ENCODE peak calls at places on chromosome 7, in four cellular contexts. A is hepatocyte, E is posterior vena cava, U is PC-9. Y is an unnamed sample.
A peak's percentile ranks its signal among the peaks of the same experiment; 100 is the strongest.

GRCh38 chr7:101736077-101736476 is 81.3 kb upstream of the CUX1 start:
- DNase-seq in U (no peak), E (no peak), A (no peak), Y (no peak)

GRCh38 chr7:127587663-127588018 is 570 bp upstream of the ARF5 start:
- DNase-seq in U (no peak), E (peak; percentile 82), A (no peak), Y (no peak)

GRCh38 chr7:26603631-26604030 is 260.8 kb downstream of the SKAP2 start:
- DNase-seq in A (peak; percentile 31), U (peak; percentile 99), E (no peak), Y (no peak)

GRCh38 chr7:121624922-121625321 is 228.8 kb upstream of the FAM3C start:
- DNase-seq in U (no peak), A (no peak), E (peak; percentile 85), Y (no peak)

GRCh38 chr7:66741706-66742053 is 1.1 kb downstream of the RABGEF1 start:
- DNase-seq in A (peak; percentile 22), U (no peak), E (no peak), Y (no peak)

GRCh38 chr7:94452257-94452656 is 57.4 kb upstream of the CASD1 start:
- DNase-seq in A (peak; percentile 34), U (no peak), E (no peak), Y (peak; percentile 2)

GRCh38 chr7:2936891-2937580 is 92.9 kb upstream of the GNA12 start:
- DNase-seq in E (peak; percentile 72), A (no peak), U (no peak), Y (no peak)

GRCh38 chr7:3029138-3029537 is 14.5 kb downstream of the CARD11 start:
- DNase-seq in U (no peak), E (no peak), A (no peak), Y (no peak)

GRCh38 chr7:27435461-27435860 is 192.9 kb downstream of the EVX1 start:
- DNase-seq in A (no peak), E (no peak), U (no peak), Y (peak; percentile 3)

GRCh38 chr7:18262054-18262453 is 233.5 kb upstream of the HDAC9 start:
- DNase-seq in E (no peak), U (no peak), A (no peak), Y (peak; percentile 19)

GRCh38 chr7:1931951-1932270 is 261.8 kb downstream of the ELFN1 start:
- DNase-seq in E (no peak), A (no peak), U (no peak), Y (no peak)

GRCh38 chr7:2041496-2042367 is 191.0 kb downstream of the MAD1L1 start:
- DNase-seq in E (peak; percentile 30), U (no peak), A (no peak), Y (no peak)

GRCh38 chr7:140058517-140058916 is 4.2 kb downstream of the PARP12 start:
- DNase-seq in A (no peak), U (no peak), E (no peak), Y (no peak)

GRCh38 chr7:134992626-134993179 is 6.4 kb downstream of the AGBL3 start:
- DNase-seq in E (no peak), A (peak; percentile 14), U (no peak), Y (no peak)

GRCh38 chr7:154833839-154834238 is 169.1 kb downstream of the PAXIP1 start:
- DNase-seq in E (no peak), A (no peak), U (no peak), Y (no peak)

GRCh38 chr7:22866965-22867364 is 44.3 kb upstream of the TOMM7 start:
- DNase-seq in A (no peak), U (no peak), E (no peak), Y (peak; percentile 72)

GRCh38 chr7:81676105-81676811 is 93.6 kb downstream of the HGF start:
- DNase-seq in A (no peak), U (no peak), E (no peak), Y (peak; percentile 47)

GRCh38 chr7:12391922-12392615 is 11.6 kb downstream of the VWDE start:
- DNase-seq in A (no peak), U (no peak), E (no peak), Y (no peak)

GRCh38 chr7:98409843-98410242 is 9.0 kb upstream of the BAIAP2L1 start:
- DNase-seq in A (no peak), E (no peak), U (no peak), Y (no peak)

GRCh38 chr7:45646996-45647411 is 72.8 kb downstream of the ADCY1 start:
- DNase-seq in A (no peak), U (no peak), E (no peak), Y (no peak)

GRCh38 chr7:80307251-80307856 is 172.7 kb downstream of the GNAI1 start:
- DNase-seq in E (no peak), U (peak; percentile 58), A (peak; percentile 31), Y (peak; percentile 77)

GRCh38 chr7:125661677-125662076 is 732.1 kb upstream of the POT1 start:
- DNase-seq in U (no peak), A (no peak), E (peak; percentile 52), Y (no peak)

GRCh38 chr7:127478040-127478386 is 85.5 kb upstream of the ZNF800 start:
- DNase-seq in A (no peak), E (no peak), U (no peak), Y (no peak)

GRCh38 chr7:77395543-77395942 is 20.6 kb downstream of the GSAP start:
- DNase-seq in U (no peak), E (no peak), A (peak; percentile 26), Y (no peak)